ENCODE peak calls at places on chromosomes 12 and 14, in six cellular contexts. One of them, this sample, is unnamed.

GRCh38 chr12:46419675-46420074 is 47.1 kb upstream of the SLC38A2 start:
- DNase-seq in SJSA1: no peak
- DNase-seq in upper lobe of right lung: no peak
- DNase-seq in effector memory CD4-positive, alpha-beta T cell: no peak
- DNase-seq in CD4-positive, alpha-beta memory T cell: no peak
- DNase-seq in suprapubic skin: no peak
- DNase-seq in this sample: no peak

GRCh38 chr14:22887990-22888378 is 5.0 kb downstream of the REM2 start:
- DNase-seq in upper lobe of right lung: no peak
- DNase-seq in SJSA1: no peak
- DNase-seq in CD4-positive, alpha-beta memory T cell: no peak
- DNase-seq in suprapubic skin: no peak
- DNase-seq in effector memory CD4-positive, alpha-beta T cell: no peak
- DNase-seq in this sample: no peak

GRCh38 chr12:22043943-22044342 is 2.1 kb upstream of the CMAS start:
- DNase-seq in effector memory CD4-positive, alpha-beta T cell: no peak
- DNase-seq in CD4-positive, alpha-beta memory T cell: no peak
- DNase-seq in upper lobe of right lung: no peak
- DNase-seq in suprapubic skin: no peak
- DNase-seq in SJSA1: no peak
- DNase-seq in this sample: no peak

GRCh38 chr12:5096241-5096880 is 52.7 kb downstream of the KCNA5 start:
- DNase-seq in effector memory CD4-positive, alpha-beta T cell: no peak
- DNase-seq in upper lobe of right lung: no peak
- DNase-seq in SJSA1: peak
- DNase-seq in suprapubic skin: no peak
- DNase-seq in CD4-positive, alpha-beta memory T cell: no peak
- DNase-seq in this sample: no peak

GRCh38 chr12:49503674-49504180 is 35.1 kb upstream of the KCNH3 start:
- DNase-seq in CD4-positive, alpha-beta memory T cell: no peak
- DNase-seq in suprapubic skin: no peak
- DNase-seq in effector memory CD4-positive, alpha-beta T cell: no peak
- DNase-seq in upper lobe of right lung: no peak
- DNase-seq in SJSA1: no peak
- DNase-seq in this sample: no peak

GRCh38 chr12:42967850-42968249 is 378.3 kb upstream of the PRICKLE1 start:
- DNase-seq in upper lobe of right lung: no peak
- DNase-seq in effector memory CD4-positive, alpha-beta T cell: no peak
- DNase-seq in CD4-positive, alpha-beta memory T cell: no peak
- DNase-seq in suprapubic skin: no peak
- DNase-seq in SJSA1: no peak
- DNase-seq in this sample: no peak

GRCh38 chr12:56071648-56072047 is 8.3 kb upstream of the ERBB3 start:
- DNase-seq in CD4-positive, alpha-beta memory T cell: no peak
- DNase-seq in effector memory CD4-positive, alpha-beta T cell: no peak
- DNase-seq in suprapubic skin: no peak
- DNase-seq in SJSA1: no peak
- DNase-seq in upper lobe of right lung: no peak
- DNase-seq in this sample: no peak

GRCh38 chr14:64891839-64892375 is 12.2 kb upstream of the SPTB start:
- DNase-seq in SJSA1: peak
- DNase-seq in effector memory CD4-positive, alpha-beta T cell: no peak
- DNase-seq in CD4-positive, alpha-beta memory T cell: peak
- DNase-seq in upper lobe of right lung: no peak
- DNase-seq in suprapubic skin: no peak
- DNase-seq in this sample: no peak

GRCh38 chr12:27434673-27435565 is 11.6 kb upstream of the SMCO2 start:
- DNase-seq in suprapubic skin: no peak
- DNase-seq in SJSA1: peak
- DNase-seq in upper lobe of right lung: no peak
- DNase-seq in effector memory CD4-positive, alpha-beta T cell: no peak
- DNase-seq in CD4-positive, alpha-beta memory T cell: peak
- DNase-seq in this sample: no peak

GRCh38 chr12:62971769-62972525 is 37.0 kb upstream of the PPM1H start:
- DNase-seq in effector memory CD4-positive, alpha-beta T cell: no peak
- DNase-seq in CD4-positive, alpha-beta memory T cell: no peak
- DNase-seq in suprapubic skin: no peak
- DNase-seq in upper lobe of right lung: no peak
- DNase-seq in SJSA1: no peak
- DNase-seq in this sample: no peak

GRCh38 chr14:60734465-60735242 is at the start of gene MNAT1:
- DNase-seq in CD4-positive, alpha-beta memory T cell: peak
- DNase-seq in SJSA1: peak
- DNase-seq in suprapubic skin: peak
- DNase-seq in effector memory CD4-positive, alpha-beta T cell: no peak
- DNase-seq in upper lobe of right lung: peak
- DNase-seq in this sample: peak

GRCh38 chr14:101791919-101792572 is 30.5 kb downstream of the PPP2R5C start:
- DNase-seq in upper lobe of right lung: no peak
- DNase-seq in SJSA1: peak
- DNase-seq in effector memory CD4-positive, alpha-beta T cell: no peak
- DNase-seq in suprapubic skin: no peak
- DNase-seq in CD4-positive, alpha-beta memory T cell: peak
- DNase-seq in this sample: no peak

GRCh38 chr14:63273091-63273490 is 45.6 kb downstream of the GPHB5 start:
- DNase-seq in effector memory CD4-positive, alpha-beta T cell: no peak
- DNase-seq in suprapubic skin: no peak
- DNase-seq in SJSA1: no peak
- DNase-seq in CD4-positive, alpha-beta memory T cell: no peak
- DNase-seq in upper lobe of right lung: no peak
- DNase-seq in this sample: no peak

GRCh38 chr12:78398750-78399149 is 465.8 kb upstream of the SYT1 start:
- DNase-seq in CD4-positive, alpha-beta memory T cell: no peak
- DNase-seq in upper lobe of right lung: no peak
- DNase-seq in suprapubic skin: no peak
- DNase-seq in effector memory CD4-positive, alpha-beta T cell: no peak
- DNase-seq in SJSA1: no peak
- DNase-seq in this sample: no peak

GRCh38 chr12:50314629-50315312 is 31.5 kb upstream of the LIMA1 start:
- DNase-seq in suprapubic skin: no peak
- DNase-seq in effector memory CD4-positive, alpha-beta T cell: no peak
- DNase-seq in upper lobe of right lung: no peak
- DNase-seq in CD4-positive, alpha-beta memory T cell: no peak
- DNase-seq in SJSA1: peak
- DNase-seq in this sample: no peak

GRCh38 chr12:89252284-89252683 is 100.0 kb downstream of the DUSP6 start:
- DNase-seq in suprapubic skin: no peak
- DNase-seq in upper lobe of right lung: no peak
- DNase-seq in effector memory CD4-positive, alpha-beta T cell: no peak
- DNase-seq in SJSA1: no peak
- DNase-seq in CD4-positive, alpha-beta memory T cell: no peak
- DNase-seq in this sample: no peak

GRCh38 chr12:18589316-18589715 is 148.5 kb downstream of the PLCZ1 start:
- DNase-seq in suprapubic skin: no peak
- DNase-seq in CD4-positive, alpha-beta memory T cell: no peak
- DNase-seq in SJSA1: no peak
- DNase-seq in upper lobe of right lung: no peak
- DNase-seq in effector memory CD4-positive, alpha-beta T cell: no peak
- DNase-seq in this sample: no peak

GRCh38 chr12:131487379-131488129 is 223.3 kb upstream of the SFSWAP start:
- DNase-seq in suprapubic skin: no peak
- DNase-seq in CD4-positive, alpha-beta memory T cell: no peak
- DNase-seq in upper lobe of right lung: no peak
- DNase-seq in effector memory CD4-positive, alpha-beta T cell: no peak
- DNase-seq in SJSA1: no peak
- DNase-seq in this sample: no peak

GRCh38 chr12:20508962-20509361 is 140.6 kb downstream of the PDE3A start:
- DNase-seq in CD4-positive, alpha-beta memory T cell: no peak
- DNase-seq in upper lobe of right lung: no peak
- DNase-seq in effector memory CD4-positive, alpha-beta T cell: no peak
- DNase-seq in SJSA1: no peak
- DNase-seq in suprapubic skin: no peak
- DNase-seq in this sample: no peak

GRCh38 chr12:69475237-69475984 is 5.2 kb downstream of the FRS2 start:
- DNase-seq in CD4-positive, alpha-beta memory T cell: no peak
- DNase-seq in SJSA1: peak
- DNase-seq in upper lobe of right lung: no peak
- DNase-seq in suprapubic skin: no peak
- DNase-seq in effector memory CD4-positive, alpha-beta T cell: no peak
- DNase-seq in this sample: no peak

GRCh38 chr12:103530352-103530751 is 34.6 kb upstream of the C12orf42 start:
- DNase-seq in SJSA1: no peak
- DNase-seq in CD4-positive, alpha-beta memory T cell: no peak
- DNase-seq in upper lobe of right lung: no peak
- DNase-seq in suprapubic skin: no peak
- DNase-seq in effector memory CD4-positive, alpha-beta T cell: no peak
- DNase-seq in this sample: no peak

GRCh38 chr12:76083246-76083735 is 1.2 kb downstream of the NAP1L1 start:
- DNase-seq in effector memory CD4-positive, alpha-beta T cell: no peak
- DNase-seq in SJSA1: no peak
- DNase-seq in suprapubic skin: no peak
- DNase-seq in CD4-positive, alpha-beta memory T cell: no peak
- DNase-seq in upper lobe of right lung: no peak
- DNase-seq in this sample: no peak

GRCh38 chr14:73188501-73188903 is 48.8 kb upstream of the PAPLN start:
- DNase-seq in SJSA1: peak
- DNase-seq in CD4-positive, alpha-beta memory T cell: no peak
- DNase-seq in upper lobe of right lung: no peak
- DNase-seq in effector memory CD4-positive, alpha-beta T cell: no peak
- DNase-seq in suprapubic skin: no peak
- DNase-seq in this sample: no peak

GRCh38 chr12:116156614-116157013 is 120.9 kb downstream of the MED13L start:
- DNase-seq in effector memory CD4-positive, alpha-beta T cell: no peak
- DNase-seq in CD4-positive, alpha-beta memory T cell: no peak
- DNase-seq in upper lobe of right lung: no peak
- DNase-seq in SJSA1: no peak
- DNase-seq in suprapubic skin: no peak
- DNase-seq in this sample: no peak

GRCh38 chr12:25904442-25904841 is 54.0 kb upstream of the RASSF8 start:
- DNase-seq in SJSA1: no peak
- DNase-seq in upper lobe of right lung: no peak
- DNase-seq in effector memory CD4-positive, alpha-beta T cell: no peak
- DNase-seq in CD4-positive, alpha-beta memory T cell: no peak
- DNase-seq in suprapubic skin: no peak
- DNase-seq in this sample: no peak

DNA sequence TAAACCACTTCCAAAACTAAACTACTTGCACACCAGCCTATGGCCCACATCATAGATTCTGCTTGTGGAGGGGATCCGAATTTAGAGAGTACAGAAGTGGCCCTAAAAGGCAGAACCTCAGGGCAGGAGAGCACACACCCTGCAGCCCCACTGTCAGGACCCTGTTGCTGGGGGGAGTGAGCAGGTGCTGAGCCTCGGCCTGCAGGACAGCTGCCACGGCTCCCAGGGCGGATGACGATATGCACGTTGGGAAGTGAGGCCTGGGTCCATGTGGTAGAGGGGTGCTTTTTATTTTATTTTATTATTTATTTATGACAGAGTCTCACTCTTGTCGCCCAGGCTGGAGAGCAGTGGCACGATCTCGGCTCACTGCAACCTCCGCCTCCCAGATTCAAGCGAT is 73.5 kb downstream of the TNFAIP2 start:
- DNase-seq in upper lobe of right lung: no peak
- DNase-seq in SJSA1: no peak
- DNase-seq in effector memory CD4-positive, alpha-beta T cell: no peak
- DNase-seq in suprapubic skin: peak
- DNase-seq in CD4-positive, alpha-beta memory T cell: no peak
- DNase-seq in this sample: no peak
- H3K4me3 ChIP-seq in upper lobe of right lung: no peak
- H3K4me3 ChIP-seq in SJSA1: no peak
- H3K4me3 ChIP-seq in effector memory CD4-positive, alpha-beta T cell: no peak
- H3K4me3 ChIP-seq in suprapubic skin: no peak
- H3K4me3 ChIP-seq in CD4-positive, alpha-beta memory T cell: no peak
- H3K4me3 ChIP-seq in this sample: no peak

GRCh38 chr14:69260246-69260978 is 454 bp downstream of the GALNT16 start:
- DNase-seq in SJSA1: no peak
- DNase-seq in CD4-positive, alpha-beta memory T cell: no peak
- DNase-seq in upper lobe of right lung: no peak
- DNase-seq in suprapubic skin: no peak
- DNase-seq in effector memory CD4-positive, alpha-beta T cell: no peak
- DNase-seq in this sample: no peak
- H3K4me3 ChIP-seq in SJSA1: peak
- H3K4me3 ChIP-seq in CD4-positive, alpha-beta memory T cell: no peak
- H3K4me3 ChIP-seq in upper lobe of right lung: peak
- H3K4me3 ChIP-seq in suprapubic skin: peak
- H3K4me3 ChIP-seq in effector memory CD4-positive, alpha-beta T cell: peak
- H3K4me3 ChIP-seq in this sample: peak

DNA sequence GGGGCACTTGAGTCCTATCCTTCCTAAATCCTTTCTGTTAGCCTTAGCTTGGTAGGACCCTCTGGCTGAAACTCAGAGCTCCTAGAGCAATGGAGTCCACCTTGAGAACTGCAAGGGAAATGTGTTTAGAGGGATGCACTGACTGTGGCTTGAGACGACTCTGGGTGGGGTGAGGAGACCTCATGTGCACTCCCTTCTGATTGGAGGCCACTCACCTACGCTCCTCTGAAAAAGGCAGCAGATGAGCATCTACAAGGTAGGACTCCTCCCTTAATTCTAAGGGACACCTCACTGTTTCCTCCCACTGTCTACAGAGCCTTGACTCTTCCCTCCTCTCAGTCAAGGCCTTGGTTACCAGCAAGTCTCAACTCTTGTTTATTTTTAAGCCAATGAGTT is 1.0 kb downstream of the MAP3K12 start:
- DNase-seq in SJSA1: no peak
- DNase-seq in CD4-positive, alpha-beta memory T cell: no peak
- DNase-seq in upper lobe of right lung: no peak
- DNase-seq in effector memory CD4-positive, alpha-beta T cell: no peak
- DNase-seq in suprapubic skin: no peak
- DNase-seq in this sample: no peak
- H3K4me3 ChIP-seq in SJSA1: no peak
- H3K4me3 ChIP-seq in CD4-positive, alpha-beta memory T cell: peak
- H3K4me3 ChIP-seq in upper lobe of right lung: peak
- H3K4me3 ChIP-seq in effector memory CD4-positive, alpha-beta T cell: no peak
- H3K4me3 ChIP-seq in suprapubic skin: peak
- H3K4me3 ChIP-seq in this sample: peak

GRCh38 chr14:24398298-24398942 is 383 bp upstream of the NYNRIN start:
- DNase-seq in effector memory CD4-positive, alpha-beta T cell: no peak
- DNase-seq in CD4-positive, alpha-beta memory T cell: no peak
- DNase-seq in upper lobe of right lung: no peak
- DNase-seq in suprapubic skin: no peak
- DNase-seq in SJSA1: no peak
- DNase-seq in this sample: no peak
- H3K4me3 ChIP-seq in effector memory CD4-positive, alpha-beta T cell: peak
- H3K4me3 ChIP-seq in CD4-positive, alpha-beta memory T cell: no peak
- H3K4me3 ChIP-seq in upper lobe of right lung: peak
- H3K4me3 ChIP-seq in suprapubic skin: peak
- H3K4me3 ChIP-seq in SJSA1: peak
- H3K4me3 ChIP-seq in this sample: peak